ENCODE peak calls at places on chromosomes 6 and 20, in six cellular contexts. I, Q, Z, V, S and Y are unnamed samples.

GRCh38 chr20:49340161-49340966 is 62.5 kb upstream of the ZNFX1 start:
- DNase-seq in I (peak; percentile 30), Q (no peak), Z (no peak), V (no peak), S (no peak), Y (no peak)

GRCh38 chr6:14709900-14710299 is 536.0 kb upstream of the JARID2 start:
- DNase-seq in I (no peak), Q (no peak), Z (no peak), V (no peak), S (no peak), Y (no peak)

GRCh38 chr6:17866876-17867444 is 120.5 kb downstream of the KIF13A start:
- DNase-seq in I (no peak), Q (no peak), Z (no peak), V (no peak), S (peak; percentile 58), Y (no peak)

GRCh38 chr6:148769304-148769968 is 22.6 kb downstream of the UST start:
- DNase-seq in I (no peak), Q (no peak), Z (no peak), V (no peak), S (no peak), Y (no peak)

GRCh38 chr6:56708810-56709597 is 66.3 kb upstream of the DST start:
- DNase-seq in I (peak; percentile 79), Q (no peak), Z (peak; percentile 97), V (peak; percentile 60), S (no peak), Y (no peak)

GRCh38 chr6:11229267-11230043 is 3.0 kb downstream of the NEDD9 start:
- DNase-seq in I (no peak), Q (no peak), Z (no peak), V (no peak), S (no peak), Y (peak; percentile 69)

GRCh38 chr6:169981969-169982368 is 230.5 kb downstream of the ERMARD start:
- DNase-seq in I (no peak), Q (no peak), Z (no peak), V (no peak), S (no peak), Y (no peak)

GRCh38 chr6:40343318-40343886 is 243.8 kb downstream of the LRFN2 start:
- DNase-seq in I (no peak), Q (no peak), Z (no peak), V (no peak), S (no peak), Y (no peak)

GRCh38 chr20:60680554-60680953 is 571.5 kb upstream of the CDH4 start:
- DNase-seq in I (no peak), Q (no peak), Z (no peak), V (no peak), S (no peak), Y (no peak)

GRCh38 chr20:10385850-10386544 is 48.0 kb downstream of the MKKS start:
- DNase-seq in I (no peak), Q (no peak), Z (no peak), V (no peak), S (no peak), Y (no peak)

GRCh38 chr6:50820590-50821234 is 2.0 kb downstream of the TFAP2B start:
- DNase-seq in I (no peak), Q (no peak), Z (no peak), V (no peak), S (no peak), Y (no peak)

GRCh38 chr6:87903299-87903698 is 144.3 kb upstream of the SPACA1 start:
- DNase-seq in I (no peak), Q (no peak), Z (no peak), V (no peak), S (no peak), Y (no peak)

GRCh38 chr20:4720121-4720976 is 1.4 kb upstream of the PRND start:
- DNase-seq in I (peak; percentile 68), Q (peak; percentile 76), Z (peak; percentile 15), V (peak; percentile 74), S (peak; percentile 74), Y (peak; percentile 77)

GRCh38 chr6:5214570-5215052 is 46.1 kb downstream of the LYRM4 start:
- DNase-seq in I (no peak), Q (peak; percentile 81), Z (peak; percentile 23), V (no peak), S (peak; percentile 15), Y (peak; percentile 81)

GRCh38 chr6:159100011-159100788 is 55.4 kb upstream of the TAGAP start:
- DNase-seq in I (no peak), Q (no peak), Z (no peak), V (no peak), S (no peak), Y (no peak)

GRCh38 chr20:43549416-43550136 is 9.3 kb upstream of the SGK2 start:
- DNase-seq in I (no peak), Q (no peak), Z (no peak), V (no peak), S (no peak), Y (no peak)